ENCODE peak calls at places on chromosomes 5 and 9, in eight cellular contexts. K, I, C, Z, N, D, S and X are unnamed samples.

GRCh38 chr9:111566234-111566633 is 33.2 kb downstream of the PTGR1 start:
- DNase-seq in K (peak; percentile 25), I (peak; percentile 22), C (no peak), Z (no peak), N (no peak), D (no peak), S (peak; percentile 1), X (no peak)

GRCh38 chr9:15513335-15513734 is 2.6 kb upstream of the PSIP1 start:
- DNase-seq in K (no peak), I (no peak), C (no peak), Z (no peak), N (peak; percentile 41), D (no peak), S (no peak), X (no peak)

GRCh38 chr5:41371741-41372140 is 138.7 kb downstream of the PLCXD3 start:
- DNase-seq in K (no peak), I (no peak), C (no peak), Z (no peak), N (no peak), D (no peak), S (no peak), X (no peak)

GRCh38 chr5:80216753-80217596 is 38.9 kb downstream of the SERINC5 start:
- DNase-seq in K (peak; percentile 83), I (no peak), C (peak; percentile 73), Z (peak; percentile 91), N (no peak), D (peak; percentile 78), S (peak; percentile 88), X (peak; percentile 91)

GRCh38 chr5:106415541-106415940 is 1255.2 kb downstream of the EFNA5 start:
- DNase-seq in K (no peak), I (no peak), C (no peak), Z (no peak), N (no peak), D (no peak), S (no peak), X (no peak)

GRCh38 chr5:150663936-150664335 is 2.9 kb downstream of the MYOZ3 start:
- DNase-seq in K (no peak), I (no peak), C (no peak), Z (no peak), N (no peak), D (no peak), S (no peak), X (no peak)

GRCh38 chr9:71692337-71692736 is 76.0 kb downstream of the CEMIP2 start:
- DNase-seq in K (peak; percentile 24), I (no peak), C (no peak), Z (no peak), N (no peak), D (no peak), S (peak; percentile 11), X (peak; percentile 36)

GRCh38 chr9:2923810-2924768 is 80.2 kb upstream of the PUM3 start:
- DNase-seq in K (no peak), I (no peak), C (no peak), Z (no peak), N (no peak), D (no peak), S (no peak), X (no peak)

GRCh38 chr5:176180339-176180738 is 57.9 kb upstream of the SIMC1 start:
- DNase-seq in K (no peak), I (no peak), C (no peak), Z (no peak), N (no peak), D (no peak), S (peak; percentile 8), X (no peak)

GRCh38 chr9:137021979-137022619 is 5.9 kb downstream of the ABCA2 start:
- DNase-seq in K (no peak), I (peak; percentile 61), C (peak; percentile 79), Z (peak; percentile 81), N (peak; percentile 92), D (peak; percentile 71), S (peak; percentile 95), X (peak; percentile 39)

GRCh38 chr5:3542158-3542557 is 53.5 kb upstream of the IRX1 start:
- DNase-seq in K (no peak), I (no peak), C (no peak), Z (no peak), N (no peak), D (no peak), S (no peak), X (no peak)

GRCh38 chr9:128243486-128244415 is 32.1 kb downstream of the GOLGA2 start:
- DNase-seq in K (peak; percentile 58), I (no peak), C (no peak), Z (peak; percentile 78), N (no peak), D (no peak), S (no peak), X (no peak)

GRCh38 chr9:14992516-14992915 is 82.3 kb upstream of the FREM1 start:
- DNase-seq in K (no peak), I (peak; percentile 4), C (no peak), Z (no peak), N (no peak), D (no peak), S (peak; percentile 8), X (no peak)

GRCh38 chr5:125196479-125197183 is 450.2 kb upstream of the ZNF608 start:
- DNase-seq in K (peak; percentile 62), I (no peak), C (no peak), Z (no peak), N (no peak), D (no peak), S (peak; percentile 19), X (no peak)

GRCh38 chr9:38166501-38166900 is 97.5 kb upstream of the SHB start:
- DNase-seq in K (no peak), I (no peak), C (no peak), Z (no peak), N (no peak), D (no peak), S (no peak), X (no peak)

GRCh38 chr5:8461543-8461942 is 592.6 kb downstream of the MTRR start:
- DNase-seq in K (no peak), I (no peak), C (no peak), Z (no peak), N (no peak), D (no peak), S (no peak), X (no peak)

GRCh38 chr9:113626735-113627495 is 163.4 kb downstream of the RGS3 start:
- DNase-seq in K (peak; percentile 62), I (no peak), C (no peak), Z (no peak), N (no peak), D (no peak), S (no peak), X (no peak)

GRCh38 chr9:87336914-87337333 is 160.7 kb upstream of the DAPK1 start:
- DNase-seq in K (no peak), I (peak; percentile 77), C (no peak), Z (no peak), N (peak; percentile 54), D (no peak), S (peak; percentile 87), X (no peak)

GRCh38 chr9:89278997-89279739 is 31.8 kb upstream of the CKS2 start:
- DNase-seq in K (no peak), I (peak; percentile 55), C (no peak), Z (no peak), N (peak; percentile 36), D (no peak), S (peak; percentile 67), X (no peak)

GRCh38 chr9:108978121-108978694 is 35.1 kb downstream of the CTNNAL1 start:
- DNase-seq in K (no peak), I (no peak), C (no peak), Z (no peak), N (no peak), D (no peak), S (no peak), X (no peak)